ENCODE peak calls at places on chromosomes 7 and 10, in four cellular contexts. One of them, this sample, is unnamed. For H3K4me1, the result is how much of the 10 kb centered on the place peaks cover.

GRCh38 chr7:78095549-78095948 is 297.0 kb downstream of the PHTF2 start:
- DNase-seq in uterus: no peak
- DNase-seq in left lung: no peak
- DNase-seq in Caco-2: no peak
- DNase-seq in this sample: no peak

GRCh38 chr10:103792547-103792946 is 62.8 kb downstream of the SH3PXD2A start:
- DNase-seq in uterus: no peak
- DNase-seq in Caco-2: no peak
- DNase-seq in left lung: no peak
- DNase-seq in this sample: no peak

GRCh38 chr7:105581066-105581811 is at the start of gene EFCAB10:
- DNase-seq in left lung: peak
- DNase-seq in uterus: no peak
- DNase-seq in Caco-2: peak
- DNase-seq in this sample: peak

GRCh38 chr10:79948976-79949722 is at the start of gene SFTPD:
- DNase-seq in left lung: peak
- DNase-seq in uterus: no peak
- DNase-seq in Caco-2: peak
- DNase-seq in this sample: peak

GRCh38 chr7:34043461-34044318 is 138.4 kb downstream of the BMPER start:
- DNase-seq in Caco-2: no peak
- DNase-seq in uterus: no peak
- DNase-seq in left lung: no peak
- DNase-seq in this sample: no peak

GRCh38 chr10:103572597-103573321 is 79.3 kb downstream of the NEURL1 start:
- DNase-seq in Caco-2: no peak
- DNase-seq in left lung: no peak
- DNase-seq in uterus: no peak
- DNase-seq in this sample: no peak

GRCh38 chr10:55631071-55631654 is 729.9 kb downstream of the ZWINT start:
- DNase-seq in Caco-2: no peak
- DNase-seq in left lung: peak
- DNase-seq in uterus: peak
- DNase-seq in this sample: peak

GRCh38 chr7:26307226-26307625 is 15.6 kb downstream of the SNX10 start:
- DNase-seq in Caco-2: no peak
- DNase-seq in uterus: peak
- DNase-seq in left lung: peak
- DNase-seq in this sample: peak

GRCh38 chr7:16982640-16983103 is 100.9 kb upstream of the AGR3 start:
- DNase-seq in left lung: no peak
- DNase-seq in uterus: no peak
- DNase-seq in Caco-2: no peak
- DNase-seq in this sample: no peak

GRCh38 chr10:88896336-88897018 is 16.4 kb downstream of the STAMBPL1 start:
- DNase-seq in Caco-2: peak
- DNase-seq in left lung: no peak
- DNase-seq in uterus: no peak
- DNase-seq in this sample: no peak

GRCh38 chr10:61283489-61284221 is 169.5 kb downstream of the TMEM26 start:
- DNase-seq in Caco-2: no peak
- DNase-seq in left lung: no peak
- DNase-seq in uterus: peak
- DNase-seq in this sample: no peak

GRCh38 chr7:82141427-82141826 is 302.1 kb downstream of the CACNA2D1 start:
- DNase-seq in Caco-2: no peak
- DNase-seq in uterus: no peak
- DNase-seq in left lung: no peak
- DNase-seq in this sample: no peak

GRCh38 chr7:140597425-140597949 is 43.1 kb downstream of the DENND2A start:
- DNase-seq in Caco-2: no peak
- DNase-seq in left lung: no peak
- DNase-seq in uterus: peak
- DNase-seq in this sample: peak

GRCh38 chr10:97553575-97554100 is 18.9 kb upstream of the ANKRD2 start:
- DNase-seq in left lung: no peak
- DNase-seq in uterus: peak
- DNase-seq in Caco-2: peak
- DNase-seq in this sample: peak

GRCh38 chr7:69703099-69703498 is 104.8 kb downstream of the AUTS2 start:
- DNase-seq in Caco-2: no peak
- DNase-seq in left lung: no peak
- DNase-seq in uterus: no peak
- DNase-seq in this sample: no peak

GRCh38 chr10:122331615-122332446 is 42.7 kb upstream of the PLEKHA1 start:
- DNase-seq in uterus: no peak
- DNase-seq in Caco-2: no peak
- DNase-seq in left lung: no peak
- DNase-seq in this sample: no peak

GRCh38 chr10:29370092-29370611 is 81.3 kb downstream of the LYZL1 start:
- DNase-seq in uterus: no peak
- DNase-seq in Caco-2: no peak
- DNase-seq in left lung: no peak
- DNase-seq in this sample: no peak

GRCh38 chr7:129298268-129298893 is 73.6 kb downstream of the AHCYL2 start:
- DNase-seq in Caco-2: no peak
- DNase-seq in uterus: peak
- DNase-seq in left lung: no peak
- DNase-seq in this sample: no peak

GRCh38 chr7:101099969-101100781 is 14.9 kb downstream of the TRIM56 start:
- DNase-seq in uterus: peak
- DNase-seq in left lung: peak
- DNase-seq in Caco-2: peak
- DNase-seq in this sample: peak

GRCh38 chr10:80064120-80064886 is 14.2 kb upstream of the TMEM254 start:
- DNase-seq in uterus: no peak
- DNase-seq in left lung: no peak
- DNase-seq in Caco-2: no peak
- DNase-seq in this sample: no peak

GRCh38 chr10:30002438-30003266 is 56.7 kb downstream of the JCAD start:
- DNase-seq in uterus: peak
- DNase-seq in Caco-2: peak
- DNase-seq in left lung: peak
- DNase-seq in this sample: peak

GRCh38 chr10:33235951-33236350 is 98.5 kb downstream of the NRP1 start:
- DNase-seq in Caco-2: no peak
- DNase-seq in uterus: no peak
- DNase-seq in left lung: no peak
- DNase-seq in this sample: no peak

GRCh38 chr10:33235271-33235884 is 99.1 kb downstream of the NRP1 start:
- DNase-seq in Caco-2: no peak
- DNase-seq in uterus: no peak
- DNase-seq in left lung: no peak
- DNase-seq in this sample: no peak

GRCh38 chr10:33237736-33238624 is 96.5 kb downstream of the NRP1 start:
- DNase-seq in uterus: no peak
- DNase-seq in Caco-2: peak
- DNase-seq in left lung: no peak
- DNase-seq in this sample: no peak

GRCh38 chr10:33238643-33239042 is 95.8 kb downstream of the NRP1 start:
- DNase-seq in uterus: no peak
- DNase-seq in Caco-2: no peak
- DNase-seq in left lung: no peak
- DNase-seq in this sample: no peak

GRCh38 chr10:33236916-33237315 is 97.6 kb downstream of the NRP1 start:
- DNase-seq in Caco-2: no peak
- DNase-seq in uterus: no peak
- DNase-seq in left lung: no peak
- DNase-seq in this sample: no peak
- H3K4me1 ChIP-seq in Caco-2: half or more
- H3K4me1 ChIP-seq in uterus: under half
- H3K4me1 ChIP-seq in left lung: under half
- H3K4me1 ChIP-seq in this sample: under half

DNA sequence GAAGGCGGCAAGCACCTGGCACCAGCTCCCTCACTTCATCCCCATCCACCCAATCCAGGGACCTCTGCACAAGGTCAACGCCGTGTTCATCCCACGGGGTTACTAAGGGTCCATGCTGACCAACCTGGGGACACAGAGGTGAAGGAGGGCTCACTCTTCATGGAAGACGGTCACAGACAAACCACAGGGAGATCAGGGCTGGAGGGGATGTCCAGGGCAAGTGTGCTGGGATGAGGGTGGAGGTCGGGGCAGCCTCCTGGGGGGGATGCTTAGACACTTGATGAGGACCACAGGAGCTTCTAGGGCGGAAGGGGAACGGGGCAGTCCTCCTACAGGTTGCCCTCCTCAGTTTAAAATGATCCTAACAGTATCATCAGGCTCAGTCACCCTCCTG is 46.7 kb downstream of the FAM53B start:
- DNase-seq in Caco-2: no peak
- DNase-seq in uterus: no peak
- DNase-seq in left lung: no peak
- DNase-seq in this sample: peak
- H3K4me1 ChIP-seq in Caco-2: under half
- H3K4me1 ChIP-seq in uterus: under half
- H3K4me1 ChIP-seq in left lung: under half
- H3K4me1 ChIP-seq in this sample: half or more

GRCh38 chr10:119541046-119541445 is 1.5 kb downstream of the RGS10 start:
- DNase-seq in Caco-2: no peak
- DNase-seq in uterus: no peak
- DNase-seq in left lung: no peak
- DNase-seq in this sample: no peak
- H3K4me1 ChIP-seq in Caco-2: under half
- H3K4me1 ChIP-seq in uterus: under half
- H3K4me1 ChIP-seq in left lung: under half
- H3K4me1 ChIP-seq in this sample: under half

GRCh38 chr7:1054438-1055083 is 10.2 kb downstream of the GPR146 start:
- DNase-seq in left lung: no peak
- DNase-seq in uterus: no peak
- DNase-seq in Caco-2: no peak
- DNase-seq in this sample: peak
- H3K4me1 ChIP-seq in left lung: under half
- H3K4me1 ChIP-seq in uterus: under half
- H3K4me1 ChIP-seq in Caco-2: under half
- H3K4me1 ChIP-seq in this sample: half or more

This sample was measured in upper lobe of right lung.